ENCODE peak calls at places on chromosomes 1 and 21, in six cellular contexts. E is omental fat pad, J is A549, R is prostate gland, X is astrocyte, Q is colonic mucosa. K is an unnamed sample.

GRCh38 chr21:36163780-36164426 is 7.3 kb downstream of the DOP1B start:
- DNase-seq in E (no peak), J (no peak), R (no peak), X (no peak), Q (peak), K (no peak)

GRCh38 chr1:155134322-155134721 is 1.3 kb upstream of the SLC50A1 start:
- DNase-seq in E (no peak), J (no peak), R (no peak), X (no peak), Q (no peak), K (no peak)

GRCh38 chr1:82578086-82578726 is 777.5 kb downstream of the ADGRL2 start:
- DNase-seq in E (no peak), J (no peak), R (no peak), X (no peak), Q (no peak), K (no peak)

GRCh38 chr21:27201197-27201596 is 234.3 kb upstream of the ADAMTS5 start:
- DNase-seq in E (no peak), J (no peak), R (no peak), X (peak), Q (no peak), K (no peak)

GRCh38 chr1:21855257-21856096 is 43.4 kb downstream of the LDLRAD2 start:
- DNase-seq in E (no peak), J (peak), R (no peak), X (no peak), Q (no peak), K (no peak)

GRCh38 chr1:157154940-157155514 is 16.8 kb upstream of the ETV3 start:
- DNase-seq in E (peak), J (peak), R (no peak), X (no peak), Q (peak), K (peak)

GRCh38 chr1:116434849-116435248 is 61.8 kb downstream of the ATP1A1 start:
- DNase-seq in E (no peak), J (no peak), R (no peak), X (no peak), Q (no peak), K (no peak)

GRCh38 chr1:92804721-92805169 is 19.8 kb upstream of the EVI5 start:
- DNase-seq in E (no peak), J (peak), R (peak), X (peak), Q (peak), K (peak)

GRCh38 chr1:172537827-172538391 is 5.0 kb downstream of the SUCO start:
- DNase-seq in E (no peak), J (no peak), R (no peak), X (peak), Q (no peak), K (no peak)

GRCh38 chr1:1895456-1896333 is 4.8 kb upstream of the GNB1 start:
- DNase-seq in E (no peak), J (no peak), R (no peak), X (no peak), Q (no peak), K (no peak)

GRCh38 chr1:117096871-117097842 is 24.4 kb downstream of the TRIM45 start:
- DNase-seq in E (no peak), J (no peak), R (no peak), X (peak), Q (no peak), K (no peak)

GRCh38 chr1:14894811-14895524 is 258.6 kb upstream of the TMEM51 start:
- DNase-seq in E (no peak), J (no peak), R (no peak), X (no peak), Q (peak), K (no peak)

GRCh38 chr1:114353233-114353632 is 157.8 kb downstream of the TRIM33 start:
- DNase-seq in E (peak), J (no peak), R (peak), X (peak), Q (no peak), K (no peak)

GRCh38 chr1:110070968-110071307 is 466 bp upstream of the ALX3 start:
- DNase-seq in E (no peak), J (no peak), R (no peak), X (no peak), Q (no peak), K (no peak)

GRCh38 chr1:226560243-226560642 is 11.7 kb downstream of the STUM start:
- DNase-seq in E (no peak), J (no peak), R (no peak), X (no peak), Q (no peak), K (no peak)

GRCh38 chr1:160904783-160905616 is 20.0 kb upstream of the ITLN1 start:
- DNase-seq in E (no peak), J (no peak), R (no peak), X (no peak), Q (no peak), K (no peak)

DNA sequence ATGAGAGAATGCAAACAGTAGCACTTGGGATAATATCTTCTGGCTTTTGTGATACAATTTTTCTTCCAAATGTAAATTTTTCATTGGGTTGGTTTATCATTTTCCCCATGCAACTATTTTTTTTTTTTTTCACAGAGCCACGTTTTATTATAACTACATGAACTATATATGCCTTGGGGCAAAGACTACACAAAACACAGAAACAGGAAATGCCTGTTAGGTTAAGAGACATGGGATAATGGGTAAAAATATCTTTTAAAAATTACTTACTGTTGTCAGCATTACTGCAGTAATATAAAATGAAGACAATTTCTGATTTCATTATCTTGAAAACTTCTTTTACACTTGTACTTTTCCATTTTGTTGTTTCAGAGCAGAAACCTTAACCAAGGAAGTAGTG is 74.6 kb downstream of the DISP1 start:
- DNase-seq in E (no peak), J (no peak), R (no peak), X (no peak), Q (no peak), K (no peak)
- TF ChIP-seq CTCF in E (no peak), J (no peak), R (no peak), X (no peak), Q (no peak), K (no peak)

GRCh38 chr1:51086496-51087271 is 15.3 kb upstream of the C1orf185 start:
- DNase-seq in E (no peak), J (no peak), R (no peak), X (no peak), Q (no peak), K (no peak)
- TF ChIP-seq CTCF in E (no peak), J (no peak), R (no peak), X (no peak), Q (no peak), K (no peak)

GRCh38 chr1:62509028-62509427 is 72.2 kb downstream of the USP1 start:
- DNase-seq in E (no peak), J (no peak), R (no peak), X (no peak), Q (no peak), K (no peak)

GRCh38 chr1:62513013-62513412 is 76.2 kb downstream of the USP1 start:
- DNase-seq in E (no peak), J (no peak), R (no peak), X (no peak), Q (no peak), K (no peak)

GRCh38 chr1:62508187-62508758 is 71.4 kb downstream of the USP1 start:
- DNase-seq in E (no peak), J (peak), R (no peak), X (peak), Q (peak), K (peak)
- TF ChIP-seq CTCF in E (no peak), J (peak), R (peak), X (peak), Q (peak), K (peak)

GRCh38 chr1:159443063-159443750 is 3.7 kb downstream of the OR10J1 start:
- DNase-seq in E (no peak), J (no peak), R (no peak), X (no peak), Q (no peak), K (no peak)

GRCh38 chr1:159444507-159444906 is 5.0 kb downstream of the OR10J1 start:
- DNase-seq in E (no peak), J (no peak), R (no peak), X (no peak), Q (no peak), K (no peak)

GRCh38 chr1:159441360-159441759 is 1.8 kb downstream of the OR10J1 start:
- DNase-seq in E (no peak), J (no peak), R (no peak), X (no peak), Q (no peak), K (no peak)

GRCh38 chr1:159439422-159439821 is at the start of gene OR10J1:
- DNase-seq in E (no peak), J (no peak), R (no peak), X (no peak), Q (no peak), K (no peak)

GRCh38 chr1:159442428-159442827 is 2.9 kb downstream of the OR10J1 start:
- DNase-seq in E (no peak), J (no peak), R (no peak), X (no peak), Q (no peak), K (no peak)
- TF ChIP-seq CTCF in E (no peak), J (no peak), R (no peak), X (no peak), Q (no peak), K (no peak)

GRCh38 chr1:240455228-240455821 is 156.6 kb downstream of the GREM2 start:
- DNase-seq in E (no peak), J (peak), R (no peak), X (no peak), Q (no peak), K (peak)
- TF ChIP-seq CTCF in E (no peak), J (peak), R (no peak), X (peak), Q (peak), K (peak)

GRCh38 chr1:43588592-43588991 is 57.9 kb downstream of the PTPRF start:
- DNase-seq in E (no peak), J (no peak), R (no peak), X (no peak), Q (no peak), K (no peak)

GRCh38 chr1:43592051-43592665 is 57.8 kb upstream of the KDM4A start:
- DNase-seq in E (no peak), J (no peak), R (no peak), X (no peak), Q (no peak), K (no peak)

GRCh38 chr1:43591181-43591580 is 58.8 kb upstream of the KDM4A start:
- DNase-seq in E (no peak), J (no peak), R (no peak), X (no peak), Q (no peak), K (no peak)

GRCh38 chr1:43592974-43593683 is 56.8 kb upstream of the KDM4A start:
- DNase-seq in E (no peak), J (no peak), R (no peak), X (no peak), Q (no peak), K (no peak)

DNA sequence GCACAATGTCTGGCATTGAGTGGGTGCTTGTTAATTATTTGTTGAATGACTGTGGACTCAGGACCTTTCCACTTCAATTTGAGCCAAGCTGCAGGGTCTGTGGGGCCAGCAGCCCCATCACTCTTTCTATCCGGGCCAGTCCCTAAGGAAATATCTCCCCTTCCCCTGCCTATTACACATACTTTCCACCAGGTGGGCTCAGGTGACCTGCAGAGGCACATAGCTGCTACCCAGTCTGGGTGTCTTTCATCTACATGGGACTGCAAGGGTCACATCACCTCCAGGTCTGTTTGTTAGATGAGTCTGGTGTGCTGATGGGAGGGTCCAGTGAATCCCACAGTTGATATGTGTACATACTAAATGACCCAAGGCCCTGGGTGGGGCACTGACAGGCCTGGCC is 59.6 kb upstream of the KDM4A start:
- DNase-seq in E (no peak), J (no peak), R (no peak), X (no peak), Q (no peak), K (peak)
- TF ChIP-seq CTCF in E (no peak), J (no peak), R (peak), X (no peak), Q (no peak), K (peak)

GRCh38 chr1:17653728-17654351 is 101.3 kb upstream of the ACTL8 start:
- DNase-seq in E (no peak), J (peak), R (no peak), X (no peak), Q (no peak), K (peak)
- TF ChIP-seq CTCF in E (no peak), J (peak), R (peak), X (peak), Q (peak), K (peak)

GRCh38 chr1:202210370-202210769 is 16.8 kb downstream of the LGR6 start:
- DNase-seq in E (no peak), J (peak), R (peak), X (peak), Q (no peak), K (peak)
- TF ChIP-seq CTCF in E (no peak), J (peak), R (peak), X (no peak), Q (no peak), K (no peak)

K was measured in Calu3.